ENCODE peak calls at places on chromosomes 5 and 9, in eight cellular contexts. V is activated naive CD8-positive, alpha-beta T cell treated with anti-CD3 and anti-CD28 coated beads, Interleukin-2, amount 50 U/mL, for 24 hours; X is CD4-positive, CD25-positive, alpha-beta regulatory T cell; I is GDM1; D is amniotic stem cell; Y is CD4-positive, alpha-beta T cell; W is mesenteric fat pad; F is amygdala. C is an unnamed sample.

GRCh38 chr5:143279698-143280097 is 123.8 kb downstream of the NR3C1 start:
- DNase-seq in I (no peak), Y (no peak), D (no peak), X (no peak), W (no peak), V (no peak), F (no peak), C (no peak)

GRCh38 chr9:131227112-131228058 is 48.9 kb downstream of the FAM78A start:
- DNase-seq in X (no peak), V (no peak), D (no peak), W (peak; percentile 88), I (no peak), Y (no peak), F (no peak), C (no peak)

GRCh38 chr5:143114481-143114880 is 289.0 kb downstream of the NR3C1 start:
- DNase-seq in X (no peak), I (no peak), Y (no peak), F (no peak), W (no peak), V (no peak), D (no peak), C (no peak)

GRCh38 chr5:464446-464842 is 21.5 kb downstream of the EXOC3 start:
- DNase-seq in D (no peak), W (peak; percentile 59), I (no peak), F (no peak), X (no peak), V (no peak), Y (no peak), C (peak; percentile 45)

GRCh38 chr5:84255318-84255717 is 129.4 kb downstream of the EDIL3 start:
- DNase-seq in I (peak; percentile 4), X (no peak), F (no peak), W (no peak), D (no peak), V (no peak), Y (no peak), C (peak; percentile 22)

GRCh38 chr5:39412995-39413394 is 11.8 kb downstream of the DAB2 start:
- DNase-seq in W (no peak), X (no peak), D (no peak), I (no peak), Y (no peak), V (no peak), F (no peak), C (no peak)

GRCh38 chr5:125411163-125412050 is 665.0 kb upstream of the ZNF608 start:
- DNase-seq in X (no peak), I (no peak), D (no peak), F (no peak), V (no peak), Y (no peak), W (no peak), C (no peak)

GRCh38 chr5:18394154-18394804 is 760.0 kb downstream of the TAF11L14 start:
- DNase-seq in V (peak; percentile 52), X (no peak), W (no peak), D (no peak), F (peak; percentile 3), I (no peak), Y (peak; percentile 5), C (peak; percentile 56)